ENCODE peak calls at places on chromosomes 1 and 21, in eight cellular contexts. F is pancreas, D is GM12865, Y is endothelial cell, L is GM06990, W is RWPE1, O is GM13977, Q is cardiac fibroblast. U is an unnamed sample.
A peak's percentile ranks its signal among the peaks of the same experiment; 100 is the strongest.

GRCh38 chr1:198678901-198679329 is 40.1 kb downstream of the PTPRC start:
- DNase-seq in F (peak; percentile 21), Y (no peak), L (peak; percentile 75), W (no peak), Q (no peak), O (no peak), D (peak; percentile 82), U (no peak)

GRCh38 chr1:56508523-56508983 is 70.8 kb downstream of the PLPP3 start:
- DNase-seq in D (no peak), W (peak; percentile 52), F (peak; percentile 73), L (no peak), Y (no peak), Q (peak; percentile 47), O (no peak), U (no peak)

GRCh38 chr1:4830756-4831155 is 176.3 kb downstream of the AJAP1 start:
- DNase-seq in Y (no peak), W (no peak), F (no peak), Q (no peak), O (no peak), L (no peak), D (no peak), U (no peak)

GRCh38 chr1:204426035-204426436 is 14.4 kb upstream of the PPP1R15B start:
- DNase-seq in L (no peak), O (no peak), W (peak; percentile 85), D (no peak), F (no peak), Q (peak; percentile 71), Y (no peak), U (no peak)

GRCh38 chr21:42503711-42504110 is 7.7 kb upstream of the RSPH1 start:
- DNase-seq in L (peak; percentile 54), D (peak; percentile 66), W (no peak), F (no peak), Y (no peak), O (no peak), Q (no peak), U (no peak)

GRCh38 chr1:107047602-107048001 is 8.9 kb upstream of the PRMT6 start:
- DNase-seq in D (no peak), Y (no peak), Q (no peak), L (no peak), F (no peak), W (no peak), O (no peak), U (no peak)

GRCh38 chr1:31591425-31592093 is 15.2 kb downstream of the TINAGL1 start:
- DNase-seq in D (no peak), Y (no peak), F (no peak), W (peak; percentile 49), Q (no peak), O (no peak), L (no peak), U (no peak)

GRCh38 chr1:201719812-201720521 is 109.0 kb upstream of the IPO9 start:
- DNase-seq in O (no peak), W (no peak), D (no peak), L (no peak), Y (no peak), Q (peak; percentile 87), F (no peak), U (no peak)

GRCh38 chr1:222239130-222239529 is 308.8 kb downstream of the HHIPL2 start:
- DNase-seq in L (no peak), O (no peak), F (no peak), D (no peak), Q (no peak), Y (no peak), W (no peak), U (no peak)

GRCh38 chr1:81113688-81114087 is 687.0 kb upstream of the ADGRL2 start:
- DNase-seq in F (no peak), W (peak; percentile 2), D (no peak), O (no peak), Y (no peak), Q (peak; percentile 24), L (no peak), U (no peak)

GRCh38 chr1:221310180-221310579 is 430.9 kb downstream of the HLX start:
- DNase-seq in D (no peak), L (no peak), O (no peak), Q (no peak), F (no peak), W (no peak), Y (no peak), U (no peak)

GRCh38 chr1:214538497-214538896 is 12.9 kb downstream of the PTPN14 start:
- DNase-seq in O (no peak), Y (no peak), F (no peak), D (no peak), L (no peak), Q (no peak), W (no peak), U (no peak)

GRCh38 chr1:28807046-28807445 is 4.9 kb upstream of the OPRD1 start:
- DNase-seq in Q (no peak), D (no peak), F (no peak), O (no peak), L (no peak), Y (no peak), W (no peak), U (no peak)

GRCh38 chr1:36306210-36306901 is at the start of gene SH3D21:
- DNase-seq in Q (peak; percentile 36), W (peak; percentile 71), F (peak; percentile 85), Y (peak; percentile 56), L (no peak), D (peak; percentile 50), O (peak; percentile 57), U (no peak)

GRCh38 chr1:3899776-3900149 is 309 bp downstream of the C1orf174 start:
- DNase-seq in F (no peak), L (no peak), O (no peak), D (peak; percentile 52), Q (no peak), Y (peak; percentile 24), W (peak; percentile 38), U (no peak)

GRCh38 chr1:240946926-240947325 is 335.0 kb upstream of the GREM2 start:
- DNase-seq in W (peak; percentile 49), D (peak; percentile 47), O (peak; percentile 31), Y (peak; percentile 47), F (no peak), Q (peak; percentile 69), L (no peak), U (no peak)

GRCh38 chr1:80892452-80892995 is 908.2 kb upstream of the ADGRL2 start:
- DNase-seq in F (no peak), Y (no peak), D (no peak), Q (peak; percentile 3), L (no peak), W (no peak), O (no peak), U (no peak)

DNA sequence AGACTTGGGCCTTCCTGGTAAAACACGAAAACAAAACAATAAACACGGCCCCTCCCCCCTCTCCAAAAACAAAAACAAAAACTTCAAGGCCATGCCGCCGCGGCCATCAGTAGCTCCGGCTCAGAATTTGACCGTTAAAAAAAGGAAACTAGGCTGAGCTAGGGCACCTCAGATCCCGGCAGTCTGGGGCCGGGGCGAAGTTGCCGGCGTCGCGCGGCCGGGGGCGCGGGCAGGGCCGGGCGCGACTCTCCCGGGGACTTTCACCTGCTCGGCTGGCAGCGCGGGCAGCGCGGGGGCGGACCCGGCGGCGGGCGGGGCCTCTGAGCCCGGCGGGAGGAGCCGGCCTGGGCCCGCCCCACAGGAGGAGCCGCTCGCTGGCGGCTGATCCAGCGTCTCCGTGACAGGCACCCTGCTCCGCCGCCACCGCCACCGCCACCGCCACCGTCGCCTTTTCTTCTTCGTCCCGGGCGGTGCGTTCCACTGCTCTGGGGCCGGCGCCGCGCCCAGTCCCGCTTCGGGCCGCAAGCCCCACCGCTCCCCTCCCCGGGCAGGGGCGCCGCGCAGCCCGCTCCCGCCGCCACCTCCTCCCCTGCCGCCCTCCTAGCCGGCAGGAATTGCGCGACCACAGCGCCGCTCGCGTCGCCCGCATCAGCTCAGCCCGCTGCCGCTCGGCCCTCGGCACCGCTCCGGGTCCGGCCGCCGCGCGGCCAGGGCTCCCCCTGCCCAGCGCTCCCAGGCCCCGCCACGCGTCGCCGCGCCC is at the start of gene NOS1AP:
- DNase-seq in W (peak; percentile 76), F (peak; percentile 94), L (peak; percentile 75), Q (peak; percentile 26), Y (peak; percentile 81), D (peak; percentile 69), O (peak; percentile 94), U (no peak)
- TF ChIP-seq CTCF in W (no peak), F (no peak), L (no peak), Q (no peak), Y (no peak), D (no peak), O (no peak), U (no peak)

GRCh38 chr1:38536089-38536488 is 323.5 kb downstream of the RRAGC start:
- DNase-seq in Y (no peak), D (no peak), W (no peak), O (no peak), F (no peak), L (no peak), Q (no peak), U (no peak)
- TF ChIP-seq CTCF in Y (no peak), D (no peak), W (no peak), O (no peak), F (no peak), L (no peak), Q (no peak), U (no peak)

DNA sequence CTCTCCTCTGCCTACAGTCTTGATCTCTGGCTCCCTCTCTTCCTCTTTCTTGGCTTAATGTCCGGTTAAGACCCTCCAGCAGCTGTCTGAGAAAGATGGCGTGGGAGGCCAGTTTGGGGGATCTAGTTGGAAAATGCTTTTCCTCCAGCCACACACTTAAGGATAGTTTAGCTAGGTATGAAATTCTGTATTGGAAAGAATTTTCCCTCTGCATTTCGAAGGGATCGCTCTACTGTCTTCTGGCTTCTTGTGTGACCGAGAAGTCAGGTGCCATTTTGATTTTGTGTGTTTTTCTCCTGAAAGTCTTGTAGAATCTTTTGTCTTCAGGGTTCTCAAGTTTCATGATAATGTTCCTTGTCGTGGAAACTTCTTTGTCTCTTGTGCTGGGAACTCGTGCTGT is 28.0 kb downstream of the PRKCZ start:
- DNase-seq in L (no peak), Y (no peak), W (no peak), Q (no peak), F (no peak), D (no peak), O (no peak), U (no peak)
- TF ChIP-seq CTCF in L (no peak), Y (no peak), W (no peak), Q (no peak), F (no peak), D (no peak), O (no peak), U (no peak)

GRCh38 chr21:45768011-45768740 is 124.7 kb downstream of the PCBP3 start:
- DNase-seq in Q (peak; percentile 34), Y (no peak), L (no peak), D (no peak), O (no peak), F (no peak), W (no peak), U (no peak)

GRCh38 chr21:45768741-45769049 is 125.2 kb downstream of the PCBP3 start:
- DNase-seq in W (no peak), L (no peak), D (no peak), Y (no peak), Q (no peak), F (no peak), O (no peak), U (no peak)

GRCh38 chr21:45767071-45768006 is 123.8 kb downstream of the PCBP3 start:
- DNase-seq in O (no peak), Q (peak; percentile 41), W (no peak), D (no peak), Y (no peak), L (no peak), F (no peak), U (no peak)

GRCh38 chr21:45769896-45770295 is 126.4 kb downstream of the PCBP3 start:
- DNase-seq in L (no peak), D (no peak), W (no peak), F (no peak), Y (no peak), O (no peak), Q (no peak), U (no peak)

GRCh38 chr21:45769239-45769758 is 125.8 kb downstream of the PCBP3 start:
- DNase-seq in W (no peak), D (no peak), F (no peak), O (no peak), Q (no peak), L (no peak), Y (no peak), U (no peak)
- TF ChIP-seq CTCF in W (no peak), D (no peak), F (no peak), O (no peak), Q (no peak), L (no peak), Y (no peak), U (no peak)

U was measured in GM12878.